ENCODE peak calls at places on chromosomes 7 and 10, in five cellular contexts. V, P, I, C and A are unnamed samples.

GRCh38 chr10:97096327-97097153 is 89.2 kb downstream of the SLIT1 start:
- DNase-seq in V (no peak), P (peak; percentile 73), I (no peak), C (no peak), A (no peak)

GRCh38 chr7:27419581-27420177 is 177.1 kb downstream of the EVX1 start:
- DNase-seq in V (no peak), P (no peak), I (no peak), C (no peak), A (no peak)

GRCh38 chr10:43985941-43986340 is 337.3 kb upstream of the ZNF32 start:
- DNase-seq in V (no peak), P (no peak), I (no peak), C (no peak), A (no peak)

GRCh38 chr7:30968294-30968693 is 4.5 kb downstream of the GHRHR start:
- DNase-seq in V (no peak), P (no peak), I (no peak), C (no peak), A (peak; percentile 24)

GRCh38 chr7:116953372-116953726 is at the start of gene ST7:
- DNase-seq in V (no peak), P (peak; percentile 87), I (no peak), C (peak; percentile 50), A (peak; percentile 56)

GRCh38 chr10:104680467-104681401 is 39.6 kb downstream of the SORCS3 start:
- DNase-seq in V (no peak), P (peak; percentile 82), I (no peak), C (no peak), A (no peak)

GRCh38 chr10:117239031-117239430 is 1.9 kb upstream of the SLC18A2 start:
- DNase-seq in V (no peak), P (no peak), I (no peak), C (no peak), A (no peak)

GRCh38 chr10:113131611-113132330 is 181.7 kb downstream of the TCF7L2 start:
- DNase-seq in V (no peak), P (no peak), I (no peak), C (peak; percentile 58), A (no peak)

GRCh38 chr7:22397981-22398380 is 41.0 kb upstream of the RAPGEF5 start:
- DNase-seq in V (no peak), P (no peak), I (no peak), C (no peak), A (no peak)

GRCh38 chr7:70063796-70064423 is 465.6 kb downstream of the AUTS2 start:
- DNase-seq in V (no peak), P (no peak), I (no peak), C (no peak), A (no peak)

GRCh38 chr7:73978681-73979563 is 49.1 kb upstream of the ELN start:
- DNase-seq in V (peak; percentile 29), P (peak; percentile 55), I (peak; percentile 75), C (peak; percentile 89), A (peak; percentile 49)

GRCh38 chr7:1842321-1843221 is 172.5 kb downstream of the ELFN1 start:
- DNase-seq in V (no peak), P (peak; percentile 89), I (no peak), C (peak; percentile 75), A (no peak)
- TF ChIP-seq GABPA in V (no peak), P (no peak), I (no peak), C (peak; percentile 76), A (no peak)

DNA sequence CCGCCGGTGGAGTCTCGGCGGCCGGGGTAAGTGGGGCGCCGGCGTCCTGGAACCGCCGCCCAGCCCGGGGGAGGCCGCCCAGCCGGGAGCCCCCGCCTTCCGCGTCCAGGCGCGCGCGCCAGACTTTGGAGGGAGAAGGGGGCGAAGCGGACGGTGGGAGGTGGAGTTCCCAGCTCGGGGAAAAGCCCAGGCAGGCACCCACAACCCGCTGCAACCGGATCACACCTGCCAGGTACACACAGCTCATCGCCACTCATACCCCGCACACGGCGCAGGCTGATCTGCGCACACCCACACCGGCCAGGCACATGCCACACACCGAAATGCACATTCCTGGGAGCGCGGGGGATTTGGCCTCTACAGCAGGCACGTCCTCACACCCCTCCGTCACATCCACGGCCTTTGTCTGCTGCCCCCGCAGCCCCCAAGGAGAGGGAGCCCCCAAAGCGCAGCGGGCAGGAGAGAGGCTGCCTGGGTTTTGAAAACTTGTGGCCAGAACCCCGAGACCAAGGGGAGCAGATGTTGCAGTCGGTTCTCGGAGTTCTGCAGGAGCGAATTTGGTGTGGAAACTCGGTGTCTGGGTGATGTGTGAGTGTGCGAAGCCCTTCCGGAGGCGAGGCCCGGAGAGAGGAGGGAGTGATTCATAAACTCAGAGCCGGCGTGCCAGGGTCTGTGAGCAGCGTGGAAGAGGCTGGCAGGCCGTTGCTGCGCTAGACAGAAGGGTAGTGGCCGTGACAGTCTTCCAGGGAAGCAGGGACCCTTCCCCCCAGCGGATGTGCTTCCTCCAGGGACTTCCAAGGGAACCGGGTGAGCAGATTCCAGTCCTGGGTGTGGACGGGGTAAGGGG is 697 bp downstream of the CHST3 start:
- DNase-seq in V (no peak), P (peak; percentile 80), I (no peak), C (no peak), A (no peak)
- H3K4me3 ChIP-seq in V (peak overlapping the region; percentile 66), P (peak overlapping the region; percentile 75), I (no peak overlapping the region), C (peak overlapping the region; percentile 95), A (no peak overlapping the region)

GRCh38 chr7:51240868-51241267 is 75.7 kb downstream of the COBL start:
- DNase-seq in V (no peak), P (no peak), I (no peak), C (no peak), A (no peak)

GRCh38 chr7:51236470-51237127 is 80.0 kb downstream of the COBL start:
- DNase-seq in V (no peak), P (no peak), I (no peak), C (no peak), A (no peak)

GRCh38 chr7:51242007-51242691 is 74.5 kb downstream of the COBL start:
- DNase-seq in V (no peak), P (no peak), I (no peak), C (no peak), A (no peak)

GRCh38 chr7:51237727-51238126 is 78.9 kb downstream of the COBL start:
- DNase-seq in V (no peak), P (no peak), I (no peak), C (no peak), A (no peak)

DNA sequence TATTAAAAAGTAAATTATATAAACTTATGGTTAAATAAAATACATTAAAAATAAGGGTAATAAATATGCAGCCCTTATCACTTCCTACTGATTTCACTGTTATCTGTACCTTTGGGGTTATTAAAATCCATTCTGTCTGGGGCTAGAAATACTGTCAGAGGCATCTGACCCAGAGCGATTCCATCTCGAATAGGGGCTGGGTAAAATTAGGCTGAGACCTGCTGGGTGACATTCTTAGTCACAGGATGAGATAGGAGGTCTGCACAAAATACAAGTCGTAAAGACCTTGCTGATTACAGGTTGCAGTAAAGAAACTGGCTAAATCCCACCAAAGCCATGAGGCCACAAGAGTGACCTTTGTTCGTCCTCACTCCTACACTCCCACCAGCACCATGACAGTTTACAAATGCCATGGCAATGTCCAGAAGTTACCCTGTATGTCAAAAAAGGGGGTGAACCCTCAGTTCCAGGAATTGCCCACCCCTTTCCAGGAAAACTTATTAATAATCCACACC is 77.6 kb downstream of the COBL start:
- DNase-seq in V (no peak), P (no peak), I (no peak), C (no peak), A (no peak)
- H3K27ac ChIP-seq in V (no peak overlapping the region), P (no peak overlapping the region), I (no peak overlapping the region), C (no peak overlapping the region), A (no peak overlapping the region)

GRCh38 chr10:128178319-128178937 is 52.2 kb upstream of the MKI67 start:
- DNase-seq in V (peak; percentile 39), P (peak; percentile 39), I (peak; percentile 29), C (peak; percentile 33), A (no peak)
- TF ChIP-seq GABPA in V (no peak), P (no peak), I (no peak), C (no peak), A (no peak)

GRCh38 chr10:80536361-80536835 is 1.3 kb upstream of the SH2D4B start:
- DNase-seq in V (no peak), P (no peak), I (no peak), C (no peak), A (no peak)

GRCh38 chr10:80537086-80537704 is 507 bp upstream of the SH2D4B start:
- DNase-seq in V (no peak), P (peak; percentile 80), I (no peak), C (no peak), A (no peak)

GRCh38 chr10:80537705-80538480 is at the start of gene SH2D4B:
- DNase-seq in V (no peak), P (peak; percentile 69), I (no peak), C (no peak), A (no peak)

GRCh38 chr10:80538481-80539185 is 931 bp downstream of the SH2D4B start:
- DNase-seq in V (no peak), P (no peak), I (no peak), C (no peak), A (no peak)

GRCh38 chr10:80535671-80536360 is 1.9 kb upstream of the SH2D4B start:
- DNase-seq in V (peak; percentile 29), P (no peak), I (peak; percentile 94), C (no peak), A (peak; percentile 37)
- H3K4me3 ChIP-seq in V (peak overlapping the region; percentile 25), P (no peak overlapping the region), I (peak overlapping the region; percentile 32), C (no peak overlapping the region), A (peak overlapping the region; percentile 35)

DNA sequence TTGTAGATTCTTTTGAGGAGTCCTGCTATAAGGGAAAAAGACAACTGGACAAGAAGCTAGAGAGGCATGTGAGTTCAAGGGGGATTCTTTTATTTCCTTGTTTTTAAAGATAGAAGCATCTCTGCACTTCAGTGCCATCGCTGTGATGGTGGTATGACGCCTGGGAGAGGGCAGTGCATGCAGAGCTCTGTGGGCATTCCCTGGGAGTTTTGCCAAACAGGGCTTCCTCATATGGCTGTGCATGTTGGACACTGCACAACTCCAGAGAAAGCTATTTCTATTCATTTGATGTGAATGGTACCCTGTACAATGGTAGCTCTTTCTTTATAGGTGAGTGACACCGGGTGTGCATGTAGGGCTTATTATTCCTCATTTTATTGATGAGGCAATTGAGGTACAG is 599.5 kb upstream of the DPP6 start:
- DNase-seq in V (no peak), P (no peak), I (no peak), C (no peak), A (no peak)
- H3K27ac ChIP-seq in V (no peak overlapping the region), P (no peak overlapping the region), I (no peak overlapping the region), C (no peak overlapping the region), A (no peak overlapping the region)